ENCODE peak calls at places on chromosomes 5 and 9, in four cellular contexts. U is GM23248, B is heart left ventricle, S is heart right ventricle. M is an unnamed sample. For H3K4me1, the result is how much of the 10 kb centered on the place peaks cover.

GRCh38 chr5:60287174-60287771 is 393.7 kb upstream of the PDE4D start:
- DNase-seq in U (peak), B (peak), S (no peak), M (peak)

GRCh38 chr5:95422842-95423241 is 31.7 kb downstream of the FAM81B start:
- DNase-seq in U (peak), B (no peak), S (no peak), M (no peak)

GRCh38 chr5:5231576-5231975 is 91.4 kb downstream of the ADAMTS16 start:
- DNase-seq in U (no peak), B (no peak), S (no peak), M (no peak)

GRCh38 chr9:16445141-16445920 is 425.1 kb downstream of the BNC2 start:
- DNase-seq in U (peak), B (no peak), S (no peak), M (peak)

GRCh38 chr5:113167985-113168384 is 191.4 kb downstream of the DCP2 start:
- DNase-seq in U (no peak), B (no peak), S (no peak), M (no peak)

GRCh38 chr5:128081111-128081865 is 2.3 kb upstream of the SLC12A2 start:
- DNase-seq in U (peak), B (no peak), S (no peak), M (no peak)

GRCh38 chr9:10843151-10843550 is 230.3 kb upstream of the PTPRD start:
- DNase-seq in U (no peak), B (no peak), S (no peak), M (no peak)

GRCh38 chr5:145872486-145872885 is 328 bp downstream of the GRXCR2 start:
- DNase-seq in U (no peak), B (no peak), S (no peak), M (no peak)

GRCh38 chr9:16704489-16705111 is 165.9 kb downstream of the BNC2 start:
- DNase-seq in U (no peak), B (peak), S (peak), M (peak)

GRCh38 chr5:160159991-160160826 is 41.0 kb upstream of the PWWP2A start:
- DNase-seq in U (no peak), B (no peak), S (no peak), M (peak)

GRCh38 chr5:142426129-142426641 is 101.4 kb upstream of the SPRY4 start:
- DNase-seq in U (peak), B (peak), S (peak), M (peak)

GRCh38 chr9:86281577-86282076 is 711 bp downstream of the ISCA1 start:
- DNase-seq in U (peak), B (no peak), S (no peak), M (no peak)

GRCh38 chr9:87497604-87498045 is at the start of gene DAPK1:
- DNase-seq in U (peak), B (peak), S (peak), M (no peak)

GRCh38 chr9:110153431-110153830 is 54.5 kb downstream of the C9orf152 start:
- DNase-seq in U (peak), B (no peak), S (no peak), M (no peak)

GRCh38 chr5:126970517-126971017 is 59.8 kb downstream of the MARCHF3 start:
- DNase-seq in U (peak), B (peak), S (peak), M (peak)

GRCh38 chr5:115948013-115948605 is 14.2 kb upstream of the LVRN start:
- DNase-seq in U (peak), B (no peak), S (no peak), M (peak)

GRCh38 chr5:93607367-93608258 is 24.6 kb downstream of the NR2F1 start:
- DNase-seq in U (peak), B (no peak), S (peak), M (peak)

DNA sequence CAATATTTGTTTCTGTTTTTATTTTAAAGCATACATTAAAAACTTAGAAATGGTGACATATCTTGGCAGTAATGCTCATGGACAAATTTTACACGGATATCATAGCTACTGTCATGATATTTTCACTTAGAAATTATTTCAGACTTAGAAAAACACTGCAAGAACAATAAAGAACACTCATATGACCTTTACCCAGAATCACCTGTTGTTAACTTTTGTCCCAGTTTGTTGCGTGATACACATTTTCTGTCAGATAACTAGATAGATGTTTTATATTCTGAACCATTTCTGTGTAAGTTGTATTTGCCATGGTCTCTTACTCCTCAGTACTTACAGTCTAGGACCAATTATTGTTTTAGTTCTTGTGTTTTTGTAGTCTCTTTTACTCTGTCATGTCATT is 3.6 kb upstream of the LRRC70 start:
- DNase-seq in U (no peak), B (no peak), S (no peak), M (no peak)
- H3K4me1 ChIP-seq in U (under half), B (under half), S (under half), M (under half)

DNA sequence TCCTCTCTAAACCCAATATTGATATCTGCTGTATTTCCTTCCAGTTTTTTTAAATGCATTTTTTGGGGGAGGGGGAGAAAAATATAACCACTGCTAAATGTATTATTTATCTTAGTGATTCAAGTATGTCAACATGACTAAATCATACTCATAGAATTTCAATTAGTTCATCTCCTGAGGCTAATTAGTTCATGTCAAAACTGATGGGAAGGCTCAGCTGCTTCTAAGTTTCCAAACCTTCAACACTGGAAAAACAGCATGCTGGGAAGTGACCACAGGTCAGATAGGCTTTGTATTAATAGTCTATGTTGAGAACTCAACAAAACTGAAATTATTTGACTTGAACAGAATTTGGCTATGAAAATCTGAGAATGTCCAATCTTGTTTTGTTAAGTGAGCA is 118.7 kb downstream of the TTLL11 start:
- DNase-seq in U (no peak), B (no peak), S (no peak), M (no peak)
- H3K4me1 ChIP-seq in U (under half), B (under half), S (under half), M (under half)

DNA sequence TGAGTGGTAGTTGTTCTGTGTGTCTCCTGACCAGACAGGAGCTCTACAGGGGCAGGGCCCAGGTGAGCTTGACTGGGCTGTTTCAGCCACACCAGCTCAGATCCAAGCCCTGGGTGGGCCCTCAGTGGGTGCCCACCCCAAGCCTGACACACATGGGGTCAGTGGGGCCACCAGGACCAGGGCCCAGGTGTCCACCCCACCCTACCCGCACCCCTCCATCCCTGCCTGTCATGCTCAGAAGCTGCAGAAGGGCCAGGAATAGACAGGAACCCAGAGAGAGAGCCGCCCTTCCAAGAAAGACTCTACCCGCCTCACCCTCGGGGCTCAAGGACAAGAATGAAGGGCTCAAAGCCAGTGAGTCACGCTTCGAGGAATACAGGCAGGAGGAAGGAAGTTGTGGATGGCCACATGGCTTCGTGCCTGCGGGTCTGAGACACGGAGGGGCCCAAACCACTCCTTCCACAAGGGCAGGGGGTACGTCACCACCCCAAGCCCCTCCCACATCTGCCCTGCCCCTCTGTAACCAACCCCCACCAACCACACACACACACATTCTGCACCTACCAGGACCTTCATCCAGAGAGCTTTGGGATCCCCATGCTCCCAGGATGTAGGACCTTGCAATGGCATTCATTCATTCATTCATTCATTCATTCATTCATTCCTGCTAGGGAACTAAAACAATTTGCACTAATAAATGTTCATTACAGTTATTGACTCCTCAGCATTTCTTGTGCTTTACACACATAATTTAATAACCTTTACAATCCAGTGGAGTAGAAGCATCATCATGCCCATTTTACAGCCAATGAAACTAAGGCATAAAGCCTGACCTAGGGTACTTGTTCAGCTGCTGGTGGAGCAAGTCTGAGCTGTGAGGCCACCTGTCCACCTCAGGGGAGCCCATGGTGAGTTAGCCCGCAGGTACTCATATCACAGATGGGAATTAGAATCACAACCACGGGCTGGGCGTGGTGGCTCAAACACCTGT is 56.0 kb upstream of the STXBP1 start:
- DNase-seq in U (peak), B (peak), S (peak), M (peak)
- H3K4me1 ChIP-seq in U (half or more), B (half or more), S (half or more), M (half or more)

GRCh38 chr5:150498501-150498900 is 9.4 kb upstream of the NDST1 start:
- DNase-seq in U (peak), B (no peak), S (no peak), M (no peak)

GRCh38 chr5:150498971-150499370 is 9.0 kb upstream of the NDST1 start:
- DNase-seq in U (no peak), B (no peak), S (no peak), M (no peak)

GRCh38 chr5:150500328-150500841 is 7.5 kb upstream of the NDST1 start:
- DNase-seq in U (no peak), B (peak), S (peak), M (no peak)

GRCh38 chr5:150500905-150501304 is 7.0 kb upstream of the NDST1 start:
- DNase-seq in U (no peak), B (no peak), S (no peak), M (no peak)

DNA sequence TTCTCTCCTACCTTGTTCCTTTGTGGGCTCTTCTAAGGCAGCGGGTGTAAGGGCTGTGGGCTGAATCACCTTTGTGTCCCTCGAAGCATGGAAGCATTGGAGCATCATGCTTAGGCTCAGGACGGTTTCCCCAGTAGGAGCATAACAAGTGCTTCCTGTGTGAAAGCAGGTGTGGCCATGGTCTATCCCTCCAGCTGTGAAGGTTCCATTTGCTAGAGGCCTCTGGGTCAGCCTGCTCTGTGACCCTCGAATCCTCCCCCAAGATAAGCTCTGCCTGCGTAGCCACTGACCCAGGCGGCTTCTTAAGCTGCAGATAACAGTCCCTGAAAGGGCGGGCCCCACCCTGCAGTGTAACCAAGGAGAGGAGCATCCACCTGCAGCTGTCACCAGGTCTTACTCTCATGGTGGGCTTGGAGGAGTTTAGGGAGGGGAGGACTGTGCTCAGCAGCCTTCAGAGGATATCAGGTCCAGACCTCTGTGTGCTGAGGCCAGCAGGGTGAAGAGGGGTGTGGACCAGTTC is 8.4 kb upstream of the NDST1 start:
- DNase-seq in U (no peak), B (no peak), S (no peak), M (no peak)
- H3K4me1 ChIP-seq in U (half or more), B (half or more), S (half or more), M (half or more)

DNA sequence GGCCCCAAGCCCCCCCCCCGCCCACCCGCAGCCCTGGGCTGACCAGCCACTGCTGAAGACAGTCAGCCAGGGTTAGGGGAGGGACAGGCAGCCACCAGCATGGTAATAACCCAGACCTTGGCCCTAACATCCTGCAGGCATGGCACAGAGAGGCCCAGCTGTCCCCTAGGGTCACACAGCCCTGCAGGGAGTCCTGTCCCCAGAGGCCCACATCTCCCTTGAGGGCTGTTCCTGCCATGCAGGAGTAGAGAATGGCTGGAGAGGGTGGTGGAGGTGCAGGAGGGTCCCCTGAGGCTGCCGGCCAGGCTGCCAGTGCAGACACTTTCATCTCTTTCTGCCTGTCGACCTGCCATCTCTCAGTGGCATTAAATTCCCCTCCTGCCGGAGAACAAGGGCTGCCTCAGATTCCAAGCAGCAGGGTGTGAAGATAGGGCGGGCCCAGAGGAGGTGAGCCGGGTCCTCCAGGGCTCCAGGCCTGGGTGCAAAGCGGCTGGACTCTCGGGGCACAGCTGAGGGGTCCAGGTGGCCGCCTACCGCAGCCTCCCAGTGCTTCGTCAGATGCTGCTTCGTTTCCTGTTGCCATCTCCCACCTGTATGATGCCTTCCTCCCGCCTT is 40.0 kb downstream of the CXXC5 start:
- DNase-seq in U (no peak), B (no peak), S (no peak), M (no peak)
- H3K4me1 ChIP-seq in U (under half), B (under half), S (half or more), M (under half)

GRCh38 chr5:163532203-163532892 is 26.9 kb downstream of the MAT2B start:
- DNase-seq in U (no peak), B (no peak), S (no peak), M (no peak)
- H3K4me1 ChIP-seq in U (under half), B (under half), S (under half), M (under half)

GRCh38 chr9:132023409-132024180 is 56.1 kb downstream of the MED27 start:
- DNase-seq in U (no peak), B (no peak), S (no peak), M (no peak)
- H3K4me1 ChIP-seq in U (under half), B (under half), S (under half), M (under half)

GRCh38 chr9:35506359-35506758 is 16.4 kb downstream of the RUSC2 start:
- DNase-seq in U (no peak), B (no peak), S (no peak), M (no peak)

GRCh38 chr9:35510745-35511428 is 21.0 kb downstream of the RUSC2 start:
- DNase-seq in U (peak), B (peak), S (peak), M (peak)

GRCh38 chr9:35511453-35511852 is 21.5 kb downstream of the RUSC2 start:
- DNase-seq in U (no peak), B (no peak), S (no peak), M (no peak)

GRCh38 chr9:35508069-35508468 is 18.2 kb downstream of the RUSC2 start:
- DNase-seq in U (peak), B (no peak), S (no peak), M (peak)

DNA sequence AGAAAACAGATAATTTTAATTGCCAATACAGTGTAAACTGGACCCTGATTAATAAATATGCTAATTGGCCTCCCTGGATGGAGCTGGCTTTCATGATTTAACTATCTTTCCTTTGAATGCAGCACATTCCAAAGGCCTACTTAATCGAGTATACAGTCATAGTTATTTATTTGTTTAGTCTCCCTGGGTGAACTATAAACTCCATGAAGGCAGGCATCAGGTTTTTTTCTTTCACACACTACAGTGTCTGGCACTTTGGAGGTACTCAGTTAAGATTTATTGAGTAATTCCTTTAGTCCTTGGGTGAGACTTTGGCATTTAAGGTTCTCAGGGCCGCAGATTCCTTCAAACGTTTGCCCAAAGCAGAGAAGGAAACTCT is 20.4 kb downstream of the RUSC2 start:
- DNase-seq in U (no peak), B (no peak), S (no peak), M (no peak)
- H3K4me1 ChIP-seq in U (half or more), B (under half), S (under half), M (under half)

GRCh38 chr9:128913048-128913900 is 7.5 kb upstream of the PHYHD1 start:
- DNase-seq in U (peak), B (no peak), S (no peak), M (no peak)
- H3K4me1 ChIP-seq in U (under half), B (half or more), S (half or more), M (under half)

GRCh38 chr5:9284272-9284671 is 261.6 kb downstream of the SEMA5A start:
- DNase-seq in U (peak), B (no peak), S (no peak), M (no peak)
- H3K4me1 ChIP-seq in U (under half), B (under half), S (under half), M (under half)